ENCODE peak calls at places on chromosomes 1 and 21, in four cellular contexts. X is central memory CD8-positive, alpha-beta T cell; I is aorta; Q is upper lobe of left lung. H is an unnamed sample.

GRCh38 chr1:183977717-183978116 is 59.8 kb downstream of the COLGALT2 start:
- ATAC-seq in X (no peak), Q (no peak), I (no peak), H (no peak)

GRCh38 chr1:66769512-66770229 is 17.4 kb downstream of the DYNLT5 start:
- ATAC-seq in X (peak; percentile 73), I (no peak), Q (no peak), H (no peak)

GRCh38 chr1:25198731-25199231 is 33.5 kb downstream of the SYF2 start:
- ATAC-seq in Q (no peak), X (no peak), I (peak; percentile 53), H (peak; percentile 53)

GRCh38 chr1:243798726-243799125 is 51.3 kb downstream of the AKT3 start:
- ATAC-seq in Q (no peak), I (no peak), X (no peak), H (no peak)

GRCh38 chr1:170168263-170168662 is 22.5 kb downstream of the NTMT2 start:
- ATAC-seq in I (no peak), Q (no peak), X (no peak), H (no peak)

GRCh38 chr1:246565751-246566127 is 322 bp downstream of the TFB2M start:
- ATAC-seq in Q (peak; percentile 7), I (peak; percentile 2), X (no peak), H (peak; percentile 6)

GRCh38 chr1:113904674-113905434 is at the start of the genes AP4B1 and DCLRE1B:
- ATAC-seq in X (peak; percentile 92), I (peak; percentile 99), Q (peak; percentile 100), H (peak; percentile 97)

GRCh38 chr1:101452825-101453224 is 216.0 kb downstream of the S1PR1 start:
- ATAC-seq in X (no peak), I (no peak), Q (no peak), H (no peak)

GRCh38 chr1:192539450-192540132 is 36.0 kb upstream of the RGS1 start:
- ATAC-seq in Q (peak; percentile 75), X (peak; percentile 31), I (peak; percentile 91), H (peak; percentile 81)

GRCh38 chr1:38018864-38019343 is 6.4 kb downstream of the UTP11 start:
- ATAC-seq in X (peak; percentile 24), Q (no peak), I (no peak), H (no peak)

GRCh38 chr1:44012941-44013609 is 18.2 kb downstream of the SLC6A9 start:
- ATAC-seq in Q (no peak), I (no peak), X (no peak), H (no peak)

GRCh38 chr1:242212401-242212800 is 213.5 kb upstream of the MAP1LC3C start:
- ATAC-seq in Q (no peak), I (no peak), X (no peak), H (no peak)

GRCh38 chr1:180524915-180525695 is 22.7 kb upstream of the ACBD6 start:
- ATAC-seq in X (no peak), I (no peak), Q (no peak), H (no peak)

GRCh38 chr21:34811368-34811767 is 142.6 kb downstream of the CLIC6 start:
- ATAC-seq in X (no peak), Q (no peak), I (no peak), H (no peak)

GRCh38 chr1:209616366-209617046 is 33.0 kb downstream of the CAMK1G start:
- ATAC-seq in Q (no peak), I (no peak), X (no peak), H (no peak)

GRCh38 chr1:40049745-40050144 is 9.2 kb downstream of the CAP1 start:
- ATAC-seq in I (no peak), X (no peak), Q (no peak), H (peak; percentile 75)

GRCh38 chr1:24325587-24326449 is 6.7 kb downstream of the GRHL3 start:
- ATAC-seq in I (no peak), X (no peak), Q (no peak), H (no peak)